ENCODE peak calls at places on chromosomes 11 and 22, in four cellular contexts. H is NCI-H510A treated with DMSO at 0.1 percent for 48 hours, C is H54, T is NCI-H345. O is an unnamed sample.

GRCh38 chr11:44003736-44004451 is 43.9 kb upstream of the ACCSL start:
- DNase-seq in T (no peak), H (no peak), C (no peak), O (no peak)

GRCh38 chr11:77188912-77189491 is 61.0 kb downstream of the MYO7A start:
- DNase-seq in H (peak; percentile 84), T (peak; percentile 78), C (no peak), O (no peak)

GRCh38 chr11:14908214-14908880 is 16.3 kb upstream of the CYP2R1 start:
- DNase-seq in C (no peak), H (peak; percentile 47), T (peak; percentile 81), O (peak; percentile 72)

GRCh38 chr11:97722065-97722464 is 1298.7 kb upstream of the CNTN5 start:
- DNase-seq in C (peak; percentile 1), H (no peak), T (no peak), O (no peak)

GRCh38 chr11:69868003-69868865 is 49.0 kb upstream of the FGF3 start:
- DNase-seq in T (no peak), C (no peak), H (no peak), O (no peak)

GRCh38 chr22:44828193-44828592 is 75.8 kb downstream of the ARHGAP8 start:
- DNase-seq in H (no peak), T (no peak), C (peak; percentile 38), O (no peak)

GRCh38 chr11:83132191-83132590 is 24.7 kb upstream of the PCF11 start:
- DNase-seq in T (no peak), H (no peak), C (no peak), O (no peak)

GRCh38 chr11:132784441-132784840 is 747.9 kb downstream of the OPCML start:
- DNase-seq in C (no peak), T (peak; percentile 2), H (no peak), O (no peak)

GRCh38 chr22:29788339-29789279 is 21.4 kb downstream of the UQCR10 start:
- DNase-seq in T (no peak), H (no peak), C (no peak), O (peak; percentile 66)

GRCh38 chr11:72641900-72642814 is 32.1 kb downstream of the PDE2A start:
- DNase-seq in H (peak; percentile 47), C (peak; percentile 70), T (no peak), O (no peak)

GRCh38 chr11:70507466-70508230 is 109.3 kb downstream of the CTTN start:
- DNase-seq in H (no peak), C (no peak), T (no peak), O (no peak)

GRCh38 chr22:32562916-32563315 is 88.3 kb downstream of the FBXO7 start:
- DNase-seq in C (no peak), H (no peak), T (no peak), O (no peak)

GRCh38 chr22:23065069-23065451 is 5.3 kb upstream of the GNAZ start:
- DNase-seq in T (no peak), C (no peak), H (no peak), O (no peak)

GRCh38 chr11:105177658-105178057 is 38.1 kb upstream of the CARD18 start:
- DNase-seq in C (no peak), T (no peak), H (no peak), O (no peak)

GRCh38 chr22:24326266-24326665 is 55.6 kb downstream of the SPECC1L start:
- DNase-seq in C (no peak), T (no peak), H (no peak), O (no peak)

GRCh38 chr22:25111579-25112517 is 87.8 kb upstream of the CRYBB3 start:
- DNase-seq in T (no peak), C (no peak), H (no peak), O (no peak)

GRCh38 chr11:16081756-16082531 is 274.4 kb downstream of the SOX6 start:
- DNase-seq in C (no peak), T (no peak), H (no peak), O (no peak)

GRCh38 chr11:119985551-119985950 is 152.4 kb downstream of the TRIM29 start:
- DNase-seq in T (no peak), H (no peak), C (no peak), O (no peak)

GRCh38 chr11:3823762-3824506 is 15.6 kb downstream of the PGAP2 start:
- DNase-seq in T (no peak), C (no peak), H (no peak), O (no peak)

GRCh38 chr22:44741929-44742328 is 10.4 kb upstream of the ARHGAP8 start:
- DNase-seq in T (no peak), H (no peak), C (no peak), O (no peak)

GRCh38 chr11:88709567-88709966 is 356.2 kb downstream of the GRM5 start:
- DNase-seq in T (no peak), H (no peak), C (no peak), O (no peak)